ENCODE peak calls at places on chromosomes 1 and 21, in six cellular contexts. One of them, this sample, is unnamed. For H3K4me1, the result is how much of the 10 kb centered on the place peaks cover.

GRCh38 chr1:8415526-8416278 is 97.8 kb downstream of the SLC45A1 start:
- DNase-seq in HepG2: no peak
- DNase-seq in small intestine: no peak
- DNase-seq in heart left ventricle: no peak
- DNase-seq in tibial nerve: no peak
- DNase-seq in OCI-LY7: no peak
- DNase-seq in this sample: no peak

GRCh38 chr1:220170836-220171526 is 77.0 kb downstream of the IARS2 start:
- DNase-seq in HepG2: no peak
- DNase-seq in small intestine: no peak
- DNase-seq in heart left ventricle: no peak
- DNase-seq in tibial nerve: no peak
- DNase-seq in OCI-LY7: no peak
- DNase-seq in this sample: no peak

GRCh38 chr1:116826818-116827606 is 72.8 kb downstream of the CD2 start:
- DNase-seq in HepG2: peak
- DNase-seq in small intestine: peak
- DNase-seq in heart left ventricle: no peak
- DNase-seq in tibial nerve: no peak
- DNase-seq in OCI-LY7: no peak
- DNase-seq in this sample: no peak

GRCh38 chr1:238892612-238893011 is 493.8 kb upstream of the CHRM3 start:
- DNase-seq in HepG2: no peak
- DNase-seq in small intestine: no peak
- DNase-seq in heart left ventricle: no peak
- DNase-seq in tibial nerve: no peak
- DNase-seq in OCI-LY7: no peak
- DNase-seq in this sample: no peak

GRCh38 chr1:12320516-12320915 is 90.7 kb downstream of the VPS13D start:
- DNase-seq in HepG2: no peak
- DNase-seq in small intestine: no peak
- DNase-seq in heart left ventricle: no peak
- DNase-seq in tibial nerve: no peak
- DNase-seq in OCI-LY7: no peak
- DNase-seq in this sample: no peak

GRCh38 chr1:237031480-237031879 is 10.5 kb upstream of the RYR2 start:
- DNase-seq in HepG2: no peak
- DNase-seq in small intestine: no peak
- DNase-seq in heart left ventricle: no peak
- DNase-seq in tibial nerve: no peak
- DNase-seq in OCI-LY7: no peak
- DNase-seq in this sample: no peak

GRCh38 chr1:216823731-216824130 is 100.5 kb upstream of the ESRRG start:
- DNase-seq in HepG2: no peak
- DNase-seq in small intestine: no peak
- DNase-seq in heart left ventricle: no peak
- DNase-seq in tibial nerve: no peak
- DNase-seq in OCI-LY7: no peak
- DNase-seq in this sample: no peak

GRCh38 chr1:8157765-8158164 is 131.7 kb upstream of the ERRFI1 start:
- DNase-seq in HepG2: no peak
- DNase-seq in small intestine: no peak
- DNase-seq in heart left ventricle: no peak
- DNase-seq in tibial nerve: no peak
- DNase-seq in OCI-LY7: no peak
- DNase-seq in this sample: no peak

GRCh38 chr1:205660361-205660760 is 19.9 kb downstream of the SLC45A3 start:
- DNase-seq in HepG2: no peak
- DNase-seq in small intestine: no peak
- DNase-seq in heart left ventricle: no peak
- DNase-seq in tibial nerve: no peak
- DNase-seq in OCI-LY7: no peak
- DNase-seq in this sample: no peak

GRCh38 chr1:72649974-72650373 is 367.6 kb upstream of the NEGR1 start:
- DNase-seq in HepG2: no peak
- DNase-seq in small intestine: no peak
- DNase-seq in heart left ventricle: no peak
- DNase-seq in tibial nerve: no peak
- DNase-seq in OCI-LY7: no peak
- DNase-seq in this sample: no peak

GRCh38 chr1:232558974-232559373 is 71.0 kb downstream of the SIPA1L2 start:
- DNase-seq in HepG2: no peak
- DNase-seq in small intestine: no peak
- DNase-seq in heart left ventricle: no peak
- DNase-seq in tibial nerve: no peak
- DNase-seq in OCI-LY7: peak
- DNase-seq in this sample: no peak

GRCh38 chr1:71014110-71014509 is 33.5 kb downstream of the PTGER3 start:
- DNase-seq in HepG2: no peak
- DNase-seq in small intestine: no peak
- DNase-seq in heart left ventricle: no peak
- DNase-seq in tibial nerve: no peak
- DNase-seq in OCI-LY7: no peak
- DNase-seq in this sample: no peak

DNA sequence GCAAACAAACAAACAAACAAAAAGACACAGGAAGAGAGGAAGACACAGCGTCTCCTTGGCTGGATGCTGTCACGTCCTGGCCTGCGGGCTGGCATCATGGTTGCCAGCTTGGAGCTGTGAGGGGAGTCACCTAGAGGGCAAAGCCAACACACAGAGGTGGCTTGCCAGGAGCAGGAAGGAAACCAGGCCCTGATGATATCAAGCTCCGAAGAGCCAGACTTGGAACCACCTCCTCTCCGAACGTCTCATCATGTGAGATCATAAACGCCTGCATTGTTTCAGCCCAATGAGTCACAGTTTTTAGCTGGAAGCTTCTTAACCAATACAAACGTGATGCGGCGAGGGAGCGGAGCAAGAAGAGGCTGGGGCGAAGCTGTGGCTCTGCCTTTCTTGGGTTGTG is 8.7 kb downstream of the PLA2G2D start:
- DNase-seq in HepG2: peak
- DNase-seq in small intestine: no peak
- DNase-seq in heart left ventricle: no peak
- DNase-seq in tibial nerve: no peak
- DNase-seq in OCI-LY7: no peak
- DNase-seq in this sample: peak
- H3K27ac ChIP-seq in HepG2: no peak
- H3K27ac ChIP-seq in small intestine: no peak
- H3K27ac ChIP-seq in heart left ventricle: no peak
- H3K27ac ChIP-seq in tibial nerve: no peak
- H3K27ac ChIP-seq in OCI-LY7: no peak
- H3K27ac ChIP-seq in this sample: peak

DNA sequence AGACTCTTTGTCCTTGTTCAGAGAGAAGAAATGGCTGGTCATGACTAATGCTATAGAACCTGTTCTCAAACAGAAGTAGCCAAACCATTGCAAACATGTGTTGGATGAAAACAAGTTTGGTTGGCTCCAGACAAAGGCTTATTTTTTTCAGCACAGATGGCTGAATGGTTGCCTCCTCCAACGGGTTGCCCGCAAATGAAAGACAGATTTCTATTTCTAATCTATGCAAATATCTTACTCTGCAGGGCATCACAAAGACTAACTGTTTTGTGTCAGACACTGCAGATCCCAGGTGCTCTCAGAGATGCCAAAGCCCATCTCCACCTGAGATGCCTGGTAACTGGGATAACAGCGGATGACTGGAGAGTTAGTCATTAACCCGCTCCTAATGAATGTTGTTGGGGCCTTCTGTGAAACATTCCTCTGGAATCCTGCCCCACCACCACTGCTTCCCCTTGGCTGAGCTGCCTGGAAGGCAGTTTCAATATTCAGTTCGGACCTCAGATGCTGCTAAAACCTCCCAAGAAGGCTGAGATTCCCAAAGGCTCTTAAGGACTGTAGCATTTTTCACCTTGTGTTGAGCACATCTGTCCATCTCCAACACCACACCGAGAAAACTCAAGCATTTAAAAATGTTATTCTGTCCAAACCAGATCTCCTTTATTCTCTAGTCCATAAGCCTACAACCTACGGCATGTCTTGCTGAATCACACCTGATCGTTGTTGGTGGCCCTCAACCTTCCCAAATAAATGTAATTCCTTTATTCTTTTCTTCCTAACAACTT is 104.4 kb downstream of the PTPN14 start:
- DNase-seq in HepG2: peak
- DNase-seq in small intestine: peak
- DNase-seq in heart left ventricle: no peak
- DNase-seq in tibial nerve: no peak
- DNase-seq in OCI-LY7: no peak
- DNase-seq in this sample: peak
- H3K4me1 ChIP-seq in HepG2: under half
- H3K4me1 ChIP-seq in small intestine: under half
- H3K4me1 ChIP-seq in heart left ventricle: under half
- H3K4me1 ChIP-seq in tibial nerve: half or more
- H3K4me1 ChIP-seq in OCI-LY7: under half
- H3K4me1 ChIP-seq in this sample: under half

DNA sequence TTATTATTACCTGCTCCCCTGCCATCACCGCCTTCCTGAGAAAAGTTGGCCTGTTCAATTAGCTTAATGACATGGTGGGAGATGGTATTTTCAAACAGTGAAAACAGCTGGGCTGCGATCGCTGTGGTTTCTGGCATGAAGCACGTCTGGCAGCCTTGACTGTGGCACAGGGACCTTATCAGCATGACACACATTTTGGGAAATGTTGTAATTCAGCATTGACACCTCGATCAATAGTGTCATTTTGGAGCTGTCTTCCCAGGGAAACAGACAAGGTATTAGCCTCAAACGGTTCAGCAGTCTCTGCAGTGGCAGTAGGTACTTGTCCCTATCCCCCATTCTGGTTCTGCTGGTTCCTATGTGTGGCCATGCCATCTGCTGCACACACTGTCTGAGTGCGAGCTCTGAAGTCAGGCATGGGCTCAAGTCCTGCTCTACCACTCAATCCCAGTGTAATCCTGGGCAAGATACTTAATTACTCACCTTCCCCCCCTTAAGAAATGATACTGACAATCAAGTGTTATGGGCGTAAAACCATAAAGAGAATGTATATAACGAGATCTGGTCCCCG is 154.5 kb upstream of the KCND3 start:
- DNase-seq in HepG2: no peak
- DNase-seq in small intestine: no peak
- DNase-seq in heart left ventricle: peak
- DNase-seq in tibial nerve: no peak
- DNase-seq in OCI-LY7: no peak
- DNase-seq in this sample: no peak
- H3K27ac ChIP-seq in HepG2: no peak
- H3K27ac ChIP-seq in small intestine: no peak
- H3K27ac ChIP-seq in heart left ventricle: peak
- H3K27ac ChIP-seq in tibial nerve: no peak
- H3K27ac ChIP-seq in OCI-LY7: no peak
- H3K27ac ChIP-seq in this sample: no peak

GRCh38 chr1:15213333-15213732 is 33.7 kb upstream of the FHAD1 start:
- DNase-seq in HepG2: no peak
- DNase-seq in small intestine: no peak
- DNase-seq in heart left ventricle: no peak
- DNase-seq in tibial nerve: no peak
- DNase-seq in OCI-LY7: no peak
- DNase-seq in this sample: no peak
- H3K4me1 ChIP-seq in HepG2: under half
- H3K4me1 ChIP-seq in small intestine: under half
- H3K4me1 ChIP-seq in heart left ventricle: under half
- H3K4me1 ChIP-seq in tibial nerve: under half
- H3K4me1 ChIP-seq in OCI-LY7: under half
- H3K4me1 ChIP-seq in this sample: under half

GRCh38 chr1:157993179-157994080 is at the start of gene KIRREL1:
- DNase-seq in HepG2: no peak
- DNase-seq in small intestine: peak
- DNase-seq in heart left ventricle: peak
- DNase-seq in tibial nerve: peak
- DNase-seq in OCI-LY7: no peak
- DNase-seq in this sample: no peak

GRCh38 chr1:157994081-157994581 is 686 bp downstream of the KIRREL1 start:
- DNase-seq in HepG2: no peak
- DNase-seq in small intestine: no peak
- DNase-seq in heart left ventricle: peak
- DNase-seq in tibial nerve: no peak
- DNase-seq in OCI-LY7: no peak
- DNase-seq in this sample: no peak

GRCh38 chr1:157992813-157993178 is 649 bp upstream of the KIRREL1 start:
- DNase-seq in HepG2: no peak
- DNase-seq in small intestine: no peak
- DNase-seq in heart left ventricle: no peak
- DNase-seq in tibial nerve: no peak
- DNase-seq in OCI-LY7: no peak
- DNase-seq in this sample: no peak

GRCh38 chr1:157995575-157996169 is 2.2 kb downstream of the KIRREL1 start:
- DNase-seq in HepG2: no peak
- DNase-seq in small intestine: no peak
- DNase-seq in heart left ventricle: no peak
- DNase-seq in tibial nerve: no peak
- DNase-seq in OCI-LY7: no peak
- DNase-seq in this sample: no peak

DNA sequence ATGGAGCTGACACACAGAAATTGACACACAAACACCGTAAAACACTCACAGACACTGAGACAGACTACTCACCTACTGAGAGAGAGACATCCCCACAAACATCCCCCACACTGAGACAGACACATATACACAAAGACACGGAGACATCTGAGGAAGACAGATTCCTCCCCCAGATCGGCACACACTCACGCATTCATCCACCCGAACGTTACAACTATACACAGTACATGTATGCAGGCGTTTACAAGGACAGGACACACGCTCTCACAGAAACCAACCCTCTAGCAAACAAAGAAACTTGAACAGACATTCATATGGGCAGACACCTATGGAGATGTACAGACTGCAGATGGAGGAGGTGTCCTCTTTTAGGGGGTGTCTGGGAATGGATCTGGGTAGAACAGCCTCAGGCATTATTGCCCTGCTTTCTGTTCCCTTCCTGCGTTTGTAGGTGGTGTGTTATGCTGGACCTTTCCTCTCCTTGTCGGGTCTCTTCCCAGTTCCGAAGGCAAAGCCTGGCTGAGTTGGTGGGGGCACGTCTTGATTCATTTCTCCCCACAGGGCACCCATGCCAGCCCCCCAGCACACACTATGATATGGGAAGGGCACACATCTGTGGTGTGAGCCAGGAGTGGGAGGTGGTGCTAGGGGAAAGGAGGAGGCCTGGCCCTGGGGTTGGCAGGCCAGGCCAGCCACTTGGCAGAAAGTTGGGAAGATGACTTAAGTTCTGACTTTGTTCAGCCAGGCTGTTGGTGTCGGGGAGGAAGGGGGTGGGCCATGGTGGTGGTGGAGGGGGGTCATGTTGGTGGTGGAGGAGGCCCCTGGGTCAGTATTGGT is 1.5 kb downstream of the KIRREL1 start:
- DNase-seq in HepG2: no peak
- DNase-seq in small intestine: no peak
- DNase-seq in heart left ventricle: no peak
- DNase-seq in tibial nerve: no peak
- DNase-seq in OCI-LY7: no peak
- DNase-seq in this sample: no peak
- H3K27ac ChIP-seq in HepG2: no peak
- H3K27ac ChIP-seq in small intestine: peak
- H3K27ac ChIP-seq in heart left ventricle: no peak
- H3K27ac ChIP-seq in tibial nerve: peak
- H3K27ac ChIP-seq in OCI-LY7: no peak
- H3K27ac ChIP-seq in this sample: no peak

GRCh38 chr21:32352556-32352955 is 40.3 kb downstream of the URB1 start:
- DNase-seq in HepG2: no peak
- DNase-seq in small intestine: no peak
- DNase-seq in heart left ventricle: no peak
- DNase-seq in tibial nerve: no peak
- DNase-seq in OCI-LY7: no peak
- DNase-seq in this sample: no peak
- H3K4me1 ChIP-seq in HepG2: under half
- H3K4me1 ChIP-seq in small intestine: under half
- H3K4me1 ChIP-seq in heart left ventricle: under half
- H3K4me1 ChIP-seq in tibial nerve: under half
- H3K4me1 ChIP-seq in OCI-LY7: under half
- H3K4me1 ChIP-seq in this sample: under half

This sample was measured in PC-9.